ENCODE peak calls at places on chromosome 17, in four cellular contexts. H, Z, G and J are unnamed samples.

GRCh38 chr17:37089998-37090397 is 141.2 kb downstream of the AATF start:
- DNase-seq in G (no peak), H (no peak), Z (peak; percentile 23), J (no peak)

GRCh38 chr17:42135664-42136653 is 13.4 kb downstream of the HSPB9 start:
- DNase-seq in G (no peak), Z (no peak), H (no peak), J (peak; percentile 69)

GRCh38 chr17:60066576-60066975 is 12.1 kb downstream of the HEATR6 start:
- DNase-seq in Z (no peak), G (no peak), H (no peak), J (no peak)

GRCh38 chr17:55037828-55038227 is 69.3 kb downstream of the STXBP4 start:
- DNase-seq in Z (peak; percentile 32), H (no peak), G (no peak), J (no peak)

GRCh38 chr17:43033947-43034622 is 9.1 kb downstream of the RND2 start:
- DNase-seq in G (no peak), Z (no peak), H (no peak), J (peak; percentile 41)

GRCh38 chr17:82559779-82560642 is 40.5 kb downstream of the FOXK2 start:
- DNase-seq in Z (no peak), H (no peak), G (no peak), J (no peak)

GRCh38 chr17:49414622-49415350 is at the start of gene PHB1:
- DNase-seq in G (peak; percentile 97), H (peak; percentile 90), Z (peak; percentile 95), J (peak; percentile 96)

GRCh38 chr17:83179811-83180210 is 100.4 kb downstream of the METRNL start:
- DNase-seq in Z (no peak), H (peak; percentile 16), G (no peak), J (peak; percentile 5)

GRCh38 chr17:47200325-47200663 is 8.9 kb upstream of the MYL4 start:
- DNase-seq in Z (no peak), G (no peak), H (no peak), J (no peak)

GRCh38 chr17:10119203-10120112 is 78.9 kb downstream of the GAS7 start:
- DNase-seq in H (no peak), G (no peak), Z (peak; percentile 37), J (no peak)
- TF ChIP-seq USF2 in H (no peak), G (no peak), Z (no peak), J (no peak)

GRCh38 chr17:45973099-45973838 is 25.8 kb upstream of the STH start:
- DNase-seq in H (no peak), Z (no peak), G (no peak), J (no peak)
- TF ChIP-seq MAX in H (no peak), Z (no peak), G (no peak), J (no peak)

GRCh38 chr17:1399679-1400512 is at the start of gene YWHAE:
- DNase-seq in Z (peak; percentile 62), H (peak; percentile 97), G (peak; percentile 83), J (peak; percentile 99)

GRCh38 chr17:1398028-1398427 is 2.0 kb downstream of the YWHAE start:
- DNase-seq in Z (no peak), H (no peak), G (peak; percentile 18), J (no peak)

GRCh38 chr17:1398900-1399299 is 1.1 kb downstream of the YWHAE start:
- DNase-seq in Z (no peak), G (no peak), H (no peak), J (no peak)

GRCh38 chr17:1402268-1402598 is 2.2 kb upstream of the YWHAE start:
- DNase-seq in Z (no peak), H (no peak), G (no peak), J (no peak)

DNA sequence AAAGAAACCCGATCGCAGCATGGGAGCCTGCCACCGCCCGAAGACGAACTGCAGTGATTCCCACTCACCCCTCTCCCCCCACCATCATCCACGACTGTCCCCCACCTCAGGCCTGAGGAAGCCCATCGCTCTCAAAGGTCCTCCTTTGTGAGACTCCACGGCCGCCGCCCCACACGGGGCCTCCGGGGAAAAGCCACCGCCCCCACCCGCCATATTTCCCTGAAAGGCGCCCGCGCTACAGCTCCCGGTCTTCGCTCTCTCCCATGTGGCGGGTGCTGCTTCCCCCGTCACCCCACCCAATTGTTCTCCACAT is 700 bp downstream of the YWHAE start:
- DNase-seq in Z (no peak), H (no peak), G (no peak), J (no peak)
- TF ChIP-seq USF2 in Z (no peak), H (no peak), G (no peak), J (no peak)

GRCh38 chr17:3695129-3695722 is 729 bp downstream of the P2RX5 start:
- DNase-seq in H (peak; percentile 58), Z (no peak), G (no peak), J (no peak)
- TF ChIP-seq MAX in H (no peak), Z (no peak), G (no peak), J (no peak)

GRCh38 chr17:72462396-72462795 is 341.6 kb downstream of the SOX9 start:
- DNase-seq in H (no peak), G (no peak), Z (no peak), J (no peak)

GRCh38 chr17:72458301-72458700 is 337.5 kb downstream of the SOX9 start:
- DNase-seq in G (no peak), H (no peak), Z (no peak), J (no peak)

GRCh38 chr17:72462814-72463213 is 342.0 kb downstream of the SOX9 start:
- DNase-seq in G (no peak), H (no peak), Z (no peak), J (no peak)

GRCh38 chr17:72461757-72462156 is 340.9 kb downstream of the SOX9 start:
- DNase-seq in G (no peak), Z (no peak), H (no peak), J (no peak)

DNA sequence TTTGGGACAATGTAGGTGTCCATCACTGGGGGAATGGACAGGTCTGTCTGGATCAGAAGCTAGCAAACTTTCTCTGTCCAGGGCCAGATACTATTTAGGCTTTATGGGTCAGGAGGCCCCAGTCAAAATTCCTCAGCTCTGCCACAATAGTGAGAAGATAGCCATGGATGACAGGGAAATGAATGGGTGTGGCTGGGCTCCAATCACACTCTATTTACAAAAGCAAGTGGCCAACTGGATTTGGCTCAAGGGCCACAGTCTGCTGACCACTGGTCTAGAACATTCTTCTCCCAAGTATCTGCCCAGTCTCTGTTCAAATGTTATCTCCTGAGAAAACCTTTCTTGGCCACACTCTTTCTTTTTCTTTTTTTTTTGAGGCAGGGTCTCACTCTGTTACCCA is 339.9 kb downstream of the SOX9 start:
- DNase-seq in Z (no peak), H (no peak), G (no peak), J (no peak)
- TF ChIP-seq USF2 in Z (no peak), H (no peak), G (no peak), J (no peak)

GRCh38 chr17:38591759-38592241 is 14.0 kb downstream of the SRCIN1 start:
- DNase-seq in G (no peak), H (no peak), Z (no peak), J (no peak)
- TF ChIP-seq MAX in G (no peak), H (no peak), Z (no peak), J (no peak)

GRCh38 chr17:48313096-48313495 is 116.9 kb downstream of the SKAP1 start:
- DNase-seq in H (no peak), G (no peak), Z (no peak), J (no peak)
- TF ChIP-seq USF2 in H (no peak), G (no peak), Z (no peak), J (no peak)